ENCODE peak calls at places on chromosomes 5 and 9, in seven cellular contexts. One of them, this sample, is unnamed.

GRCh38 chr9:77752566-77752965 is 104.4 kb upstream of the GNA14 start:
- DNase-seq in skeletal muscle cell: peak; percentile 88
- DNase-seq in mesenchymal stem cell: peak; percentile 40
- DNase-seq in GM06990: no peak
- DNase-seq in fibroblast of the aortic adventitia: peak; percentile 98
- DNase-seq in CD8-positive, alpha-beta T cell: no peak
- DNase-seq in tibial artery: no peak
- DNase-seq in this sample: peak; percentile 83

GRCh38 chr5:42943931-42944631 is 96.0 kb downstream of the ANXA2R start:
- DNase-seq in skeletal muscle cell: no peak
- DNase-seq in mesenchymal stem cell: peak; percentile 18
- DNase-seq in GM06990: no peak
- DNase-seq in fibroblast of the aortic adventitia: no peak
- DNase-seq in CD8-positive, alpha-beta T cell: no peak
- DNase-seq in tibial artery: no peak
- DNase-seq in this sample: no peak

GRCh38 chr5:57499262-57500050 is 16.8 kb upstream of the ACTBL2 start:
- DNase-seq in skeletal muscle cell: no peak
- DNase-seq in mesenchymal stem cell: peak; percentile 77
- DNase-seq in GM06990: peak; percentile 35
- DNase-seq in fibroblast of the aortic adventitia: peak; percentile 92
- DNase-seq in CD8-positive, alpha-beta T cell: no peak
- DNase-seq in tibial artery: no peak
- DNase-seq in this sample: no peak

GRCh38 chr5:2703615-2704014 is 47.9 kb downstream of the IRX2 start:
- DNase-seq in skeletal muscle cell: no peak
- DNase-seq in mesenchymal stem cell: no peak
- DNase-seq in GM06990: no peak
- DNase-seq in fibroblast of the aortic adventitia: no peak
- DNase-seq in CD8-positive, alpha-beta T cell: no peak
- DNase-seq in tibial artery: no peak
- DNase-seq in this sample: no peak

GRCh38 chr9:20988916-20989315 is 42.5 kb downstream of the HACD4 start:
- DNase-seq in skeletal muscle cell: no peak
- DNase-seq in mesenchymal stem cell: no peak
- DNase-seq in GM06990: no peak
- DNase-seq in fibroblast of the aortic adventitia: peak; percentile 27
- DNase-seq in CD8-positive, alpha-beta T cell: no peak
- DNase-seq in tibial artery: no peak
- DNase-seq in this sample: no peak

GRCh38 chr5:73856972-73857371 is 231.0 kb downstream of the ARHGEF28 start:
- DNase-seq in skeletal muscle cell: no peak
- DNase-seq in mesenchymal stem cell: no peak
- DNase-seq in GM06990: no peak
- DNase-seq in fibroblast of the aortic adventitia: peak; percentile 11
- DNase-seq in CD8-positive, alpha-beta T cell: no peak
- DNase-seq in tibial artery: no peak
- DNase-seq in this sample: no peak

GRCh38 chr9:128724744-128725211 is 851 bp upstream of the ZDHHC12 start:
- DNase-seq in skeletal muscle cell: no peak
- DNase-seq in mesenchymal stem cell: peak; percentile 79
- DNase-seq in GM06990: peak; percentile 46
- DNase-seq in fibroblast of the aortic adventitia: peak; percentile 72
- DNase-seq in CD8-positive, alpha-beta T cell: peak; percentile 21
- DNase-seq in tibial artery: peak; percentile 85
- DNase-seq in this sample: peak; percentile 26

GRCh38 chr5:167688731-167689130 is 602.7 kb upstream of the WWC1 start:
- DNase-seq in skeletal muscle cell: peak; percentile 19
- DNase-seq in mesenchymal stem cell: peak; percentile 30
- DNase-seq in GM06990: no peak
- DNase-seq in fibroblast of the aortic adventitia: no peak
- DNase-seq in CD8-positive, alpha-beta T cell: no peak
- DNase-seq in tibial artery: no peak
- DNase-seq in this sample: no peak

GRCh38 chr9:92496401-92496800 is 14.1 kb upstream of the ASPN start:
- DNase-seq in skeletal muscle cell: no peak
- DNase-seq in mesenchymal stem cell: peak; percentile 17
- DNase-seq in GM06990: no peak
- DNase-seq in fibroblast of the aortic adventitia: peak; percentile 53
- DNase-seq in CD8-positive, alpha-beta T cell: no peak
- DNase-seq in tibial artery: no peak
- DNase-seq in this sample: no peak

GRCh38 chr5:55821731-55822512 is 29.2 kb upstream of the IL31RA start:
- DNase-seq in skeletal muscle cell: no peak
- DNase-seq in mesenchymal stem cell: peak; percentile 13
- DNase-seq in GM06990: no peak
- DNase-seq in fibroblast of the aortic adventitia: no peak
- DNase-seq in CD8-positive, alpha-beta T cell: no peak
- DNase-seq in tibial artery: no peak
- DNase-seq in this sample: no peak

GRCh38 chr9:109912082-109912581 is 132.1 kb downstream of the PALM2AKAP2 start:
- DNase-seq in skeletal muscle cell: no peak
- DNase-seq in mesenchymal stem cell: peak; percentile 96
- DNase-seq in GM06990: no peak
- DNase-seq in fibroblast of the aortic adventitia: peak; percentile 41
- DNase-seq in CD8-positive, alpha-beta T cell: no peak
- DNase-seq in tibial artery: no peak
- DNase-seq in this sample: peak; percentile 47

GRCh38 chr5:100840364-100840763 is 62.7 kb downstream of the ST8SIA4 start:
- DNase-seq in skeletal muscle cell: no peak
- DNase-seq in mesenchymal stem cell: peak; percentile 65
- DNase-seq in GM06990: peak; percentile 76
- DNase-seq in fibroblast of the aortic adventitia: peak; percentile 65
- DNase-seq in CD8-positive, alpha-beta T cell: no peak
- DNase-seq in tibial artery: no peak
- DNase-seq in this sample: no peak

GRCh38 chr5:61768692-61769281 is 436.7 kb downstream of the ZSWIM6 start:
- DNase-seq in skeletal muscle cell: no peak
- DNase-seq in mesenchymal stem cell: peak; percentile 33
- DNase-seq in GM06990: peak; percentile 3
- DNase-seq in fibroblast of the aortic adventitia: peak; percentile 1
- DNase-seq in CD8-positive, alpha-beta T cell: no peak
- DNase-seq in tibial artery: no peak
- DNase-seq in this sample: no peak

GRCh38 chr9:76472925-76473324 is 13.9 kb downstream of the GCNT1 start:
- DNase-seq in skeletal muscle cell: no peak
- DNase-seq in mesenchymal stem cell: no peak
- DNase-seq in GM06990: no peak
- DNase-seq in fibroblast of the aortic adventitia: no peak
- DNase-seq in CD8-positive, alpha-beta T cell: no peak
- DNase-seq in tibial artery: no peak
- DNase-seq in this sample: no peak

GRCh38 chr9:131334568-131335105 is 45.1 kb downstream of the PLPP7 start:
- DNase-seq in skeletal muscle cell: peak; percentile 37
- DNase-seq in mesenchymal stem cell: peak; percentile 80
- DNase-seq in GM06990: no peak
- DNase-seq in fibroblast of the aortic adventitia: peak; percentile 70
- DNase-seq in CD8-positive, alpha-beta T cell: no peak
- DNase-seq in tibial artery: peak; percentile 84
- DNase-seq in this sample: peak; percentile 16

GRCh38 chr5:168302785-168303184 is 11.3 kb downstream of the WWC1 start:
- DNase-seq in skeletal muscle cell: no peak
- DNase-seq in mesenchymal stem cell: no peak
- DNase-seq in GM06990: no peak
- DNase-seq in fibroblast of the aortic adventitia: peak; percentile 24
- DNase-seq in CD8-positive, alpha-beta T cell: no peak
- DNase-seq in tibial artery: no peak
- DNase-seq in this sample: no peak

GRCh38 chr5:87403899-87404298 is 8.8 kb downstream of the CCNH start:
- DNase-seq in skeletal muscle cell: no peak
- DNase-seq in mesenchymal stem cell: no peak
- DNase-seq in GM06990: no peak
- DNase-seq in fibroblast of the aortic adventitia: no peak
- DNase-seq in CD8-positive, alpha-beta T cell: no peak
- DNase-seq in tibial artery: no peak
- DNase-seq in this sample: no peak

DNA sequence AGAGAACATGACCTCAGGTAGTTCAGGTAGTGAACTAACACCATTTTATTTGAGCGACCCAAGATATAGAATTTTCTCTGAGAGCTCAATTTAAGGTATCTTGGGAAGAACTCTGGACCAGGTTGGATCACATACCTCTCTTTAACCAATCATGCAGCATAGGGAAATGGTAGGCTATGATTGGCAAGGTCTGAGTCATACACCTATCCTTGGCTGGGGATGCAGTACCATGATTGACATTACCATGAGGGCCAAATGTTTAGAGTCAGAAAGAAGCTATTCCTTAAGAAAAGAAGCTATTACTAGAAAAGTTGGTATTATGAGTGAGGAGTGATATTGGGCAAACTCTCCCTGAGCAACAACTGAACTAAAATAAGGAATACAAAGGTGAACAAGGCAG is 258.7 kb downstream of the KCTD16 start:
- DNase-seq in skeletal muscle cell: no peak
- DNase-seq in mesenchymal stem cell: no peak
- DNase-seq in GM06990: no peak
- DNase-seq in fibroblast of the aortic adventitia: no peak
- DNase-seq in CD8-positive, alpha-beta T cell: no peak
- DNase-seq in tibial artery: no peak
- DNase-seq in this sample: no peak
- H3K4me3 ChIP-seq in skeletal muscle cell: no peak overlapping the region
- H3K4me3 ChIP-seq in mesenchymal stem cell: no peak overlapping the region
- H3K4me3 ChIP-seq in GM06990: no peak overlapping the region
- H3K4me3 ChIP-seq in fibroblast of the aortic adventitia: no peak overlapping the region
- H3K4me3 ChIP-seq in CD8-positive, alpha-beta T cell: no peak overlapping the region
- H3K4me3 ChIP-seq in tibial artery: no peak overlapping the region
- H3K4me3 ChIP-seq in this sample: no peak overlapping the region

GRCh38 chr9:35683323-35683722 is 6.4 kb downstream of the TPM2 start:
- DNase-seq in skeletal muscle cell: no peak
- DNase-seq in mesenchymal stem cell: no peak
- DNase-seq in GM06990: no peak
- DNase-seq in fibroblast of the aortic adventitia: no peak
- DNase-seq in CD8-positive, alpha-beta T cell: no peak
- DNase-seq in tibial artery: no peak
- DNase-seq in this sample: no peak
- H3K4me3 ChIP-seq in skeletal muscle cell: no peak overlapping the region
- H3K4me3 ChIP-seq in mesenchymal stem cell: no peak overlapping the region
- H3K4me3 ChIP-seq in GM06990: no peak overlapping the region
- H3K4me3 ChIP-seq in fibroblast of the aortic adventitia: no peak overlapping the region
- H3K4me3 ChIP-seq in CD8-positive, alpha-beta T cell: no peak overlapping the region
- H3K4me3 ChIP-seq in tibial artery: peak overlapping the region; percentile 94
- H3K4me3 ChIP-seq in this sample: no peak overlapping the region

GRCh38 chr5:38854907-38855306 is 9.1 kb downstream of the OSMR start:
- DNase-seq in skeletal muscle cell: no peak
- DNase-seq in mesenchymal stem cell: no peak
- DNase-seq in GM06990: no peak
- DNase-seq in fibroblast of the aortic adventitia: no peak
- DNase-seq in CD8-positive, alpha-beta T cell: no peak
- DNase-seq in tibial artery: no peak
- DNase-seq in this sample: no peak

GRCh38 chr5:38858839-38859238 is 13.0 kb downstream of the OSMR start:
- DNase-seq in skeletal muscle cell: no peak
- DNase-seq in mesenchymal stem cell: no peak
- DNase-seq in GM06990: no peak
- DNase-seq in fibroblast of the aortic adventitia: no peak
- DNase-seq in CD8-positive, alpha-beta T cell: no peak
- DNase-seq in tibial artery: no peak
- DNase-seq in this sample: no peak

GRCh38 chr5:38848637-38849036 is 2.8 kb downstream of the OSMR start:
- DNase-seq in skeletal muscle cell: no peak
- DNase-seq in mesenchymal stem cell: no peak
- DNase-seq in GM06990: no peak
- DNase-seq in fibroblast of the aortic adventitia: no peak
- DNase-seq in CD8-positive, alpha-beta T cell: no peak
- DNase-seq in tibial artery: no peak
- DNase-seq in this sample: no peak

GRCh38 chr5:38856660-38857059 is 10.8 kb downstream of the OSMR start:
- DNase-seq in skeletal muscle cell: no peak
- DNase-seq in mesenchymal stem cell: no peak
- DNase-seq in GM06990: no peak
- DNase-seq in fibroblast of the aortic adventitia: no peak
- DNase-seq in CD8-positive, alpha-beta T cell: no peak
- DNase-seq in tibial artery: no peak
- DNase-seq in this sample: no peak

DNA sequence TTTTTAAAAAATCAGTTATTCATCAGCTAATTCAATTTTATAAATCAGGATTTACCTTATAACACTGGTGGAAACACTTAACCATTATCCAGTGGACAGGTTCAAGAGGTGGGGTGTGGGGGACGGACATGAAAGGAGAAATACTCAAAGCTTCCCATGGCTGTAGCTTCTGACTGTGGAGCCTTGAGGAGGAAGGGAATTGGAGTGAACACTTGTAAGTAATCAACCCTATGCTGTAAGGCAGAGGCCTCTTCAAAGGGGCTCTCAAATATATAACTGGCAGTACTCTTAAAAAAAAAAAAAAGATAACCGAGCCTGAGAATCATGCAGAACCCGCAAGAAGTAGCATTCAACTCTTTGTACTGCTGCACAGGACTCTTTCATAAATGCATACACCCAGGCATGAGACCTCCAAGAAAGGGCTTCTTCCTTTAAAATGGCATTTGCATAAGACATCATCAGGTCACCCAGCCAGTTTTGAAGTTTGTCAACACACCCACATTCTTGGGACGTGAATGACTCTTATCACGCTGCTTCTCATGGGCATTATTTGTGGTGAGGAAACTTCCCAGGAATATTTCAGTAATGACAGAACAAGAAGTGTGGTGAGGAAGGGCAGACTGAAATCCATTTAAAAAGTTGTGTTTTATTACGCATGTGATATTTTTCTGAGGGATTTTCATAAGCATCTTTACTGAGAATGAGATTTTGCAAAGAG is 8.1 kb downstream of the OSMR start:
- DNase-seq in skeletal muscle cell: peak; percentile 59
- DNase-seq in mesenchymal stem cell: peak; percentile 92
- DNase-seq in GM06990: no peak
- DNase-seq in fibroblast of the aortic adventitia: peak; percentile 91
- DNase-seq in CD8-positive, alpha-beta T cell: no peak
- DNase-seq in tibial artery: no peak
- DNase-seq in this sample: peak; percentile 39
- H3K4me3 ChIP-seq in skeletal muscle cell: no peak overlapping the region
- H3K4me3 ChIP-seq in mesenchymal stem cell: no peak overlapping the region
- H3K4me3 ChIP-seq in GM06990: no peak overlapping the region
- H3K4me3 ChIP-seq in fibroblast of the aortic adventitia: no peak overlapping the region
- H3K4me3 ChIP-seq in CD8-positive, alpha-beta T cell: no peak overlapping the region
- H3K4me3 ChIP-seq in tibial artery: no peak overlapping the region
- H3K4me3 ChIP-seq in this sample: no peak overlapping the region

GRCh38 chr5:9721161-9721560 is 91.0 kb upstream of the TAS2R1 start:
- DNase-seq in skeletal muscle cell: no peak
- DNase-seq in mesenchymal stem cell: no peak
- DNase-seq in GM06990: no peak
- DNase-seq in fibroblast of the aortic adventitia: no peak
- DNase-seq in CD8-positive, alpha-beta T cell: no peak
- DNase-seq in tibial artery: no peak
- DNase-seq in this sample: no peak

GRCh38 chr5:9722826-9723225 is 92.7 kb upstream of the TAS2R1 start:
- DNase-seq in skeletal muscle cell: no peak
- DNase-seq in mesenchymal stem cell: no peak
- DNase-seq in GM06990: no peak
- DNase-seq in fibroblast of the aortic adventitia: no peak
- DNase-seq in CD8-positive, alpha-beta T cell: no peak
- DNase-seq in tibial artery: no peak
- DNase-seq in this sample: no peak

GRCh38 chr5:9728261-9728660 is 98.1 kb upstream of the TAS2R1 start:
- DNase-seq in skeletal muscle cell: no peak
- DNase-seq in mesenchymal stem cell: no peak
- DNase-seq in GM06990: no peak
- DNase-seq in fibroblast of the aortic adventitia: no peak
- DNase-seq in CD8-positive, alpha-beta T cell: no peak
- DNase-seq in tibial artery: no peak
- DNase-seq in this sample: no peak

GRCh38 chr5:9726931-9727330 is 96.8 kb upstream of the TAS2R1 start:
- DNase-seq in skeletal muscle cell: no peak
- DNase-seq in mesenchymal stem cell: no peak
- DNase-seq in GM06990: no peak
- DNase-seq in fibroblast of the aortic adventitia: no peak
- DNase-seq in CD8-positive, alpha-beta T cell: no peak
- DNase-seq in tibial artery: no peak
- DNase-seq in this sample: no peak

GRCh38 chr5:9724707-9725106 is 94.6 kb upstream of the TAS2R1 start:
- DNase-seq in skeletal muscle cell: no peak
- DNase-seq in mesenchymal stem cell: no peak
- DNase-seq in GM06990: no peak
- DNase-seq in fibroblast of the aortic adventitia: no peak
- DNase-seq in CD8-positive, alpha-beta T cell: no peak
- DNase-seq in tibial artery: no peak
- DNase-seq in this sample: no peak
- H3K4me3 ChIP-seq in skeletal muscle cell: no peak overlapping the region
- H3K4me3 ChIP-seq in mesenchymal stem cell: no peak overlapping the region
- H3K4me3 ChIP-seq in GM06990: no peak overlapping the region
- H3K4me3 ChIP-seq in fibroblast of the aortic adventitia: no peak overlapping the region
- H3K4me3 ChIP-seq in CD8-positive, alpha-beta T cell: no peak overlapping the region
- H3K4me3 ChIP-seq in tibial artery: no peak overlapping the region
- H3K4me3 ChIP-seq in this sample: no peak overlapping the region

This sample was measured in AG04450.